ENCODE peak calls at places on chromosomes 1 and 21, in four cellular contexts. One of them, this sample, is unnamed.

GRCh38 chr1:56167596-56167995 is 411.8 kb downstream of the PLPP3 start:
- DNase-seq in uterus: no peak
- DNase-seq in NCI-H774: no peak
- DNase-seq in RPMI7951: no peak
- DNase-seq in this sample: no peak

GRCh38 chr21:41808094-41808493 is 41.2 kb upstream of the RIPK4 start:
- DNase-seq in NCI-H774: no peak
- DNase-seq in uterus: no peak
- DNase-seq in RPMI7951: no peak
- DNase-seq in this sample: no peak

GRCh38 chr21:34576043-34576466 is 38.9 kb downstream of the RCAN1 start:
- DNase-seq in RPMI7951: no peak
- DNase-seq in NCI-H774: no peak
- DNase-seq in uterus: no peak
- DNase-seq in this sample: peak

GRCh38 chr21:42645211-42646075 is 8.0 kb upstream of the PDE9A start:
- DNase-seq in RPMI7951: no peak
- DNase-seq in uterus: no peak
- DNase-seq in NCI-H774: no peak
- DNase-seq in this sample: no peak

GRCh38 chr1:18128298-18128697 is 20.7 kb downstream of the IGSF21 start:
- DNase-seq in uterus: no peak
- DNase-seq in RPMI7951: no peak
- DNase-seq in NCI-H774: no peak
- DNase-seq in this sample: no peak

GRCh38 chr1:171081220-171081993 is 9.3 kb upstream of the FMO3 start:
- DNase-seq in uterus: no peak
- DNase-seq in NCI-H774: peak
- DNase-seq in RPMI7951: peak
- DNase-seq in this sample: peak

GRCh38 chr1:150979007-150979722 is 2.9 kb upstream of the ANXA9 start:
- DNase-seq in RPMI7951: peak
- DNase-seq in uterus: peak
- DNase-seq in NCI-H774: peak
- DNase-seq in this sample: peak

GRCh38 chr1:4506591-4506990 is 147.8 kb upstream of the AJAP1 start:
- DNase-seq in NCI-H774: no peak
- DNase-seq in RPMI7951: no peak
- DNase-seq in uterus: no peak
- DNase-seq in this sample: no peak

GRCh38 chr1:58597991-58598390 is 20.9 kb upstream of the TACSTD2 start:
- DNase-seq in uterus: no peak
- DNase-seq in RPMI7951: peak
- DNase-seq in NCI-H774: no peak
- DNase-seq in this sample: no peak

GRCh38 chr21:26443291-26443690 is 129.8 kb downstream of the CYYR1 start:
- DNase-seq in RPMI7951: no peak
- DNase-seq in NCI-H774: no peak
- DNase-seq in uterus: no peak
- DNase-seq in this sample: no peak

GRCh38 chr21:41985662-41986416 is 24.3 kb downstream of the ZBTB21 start:
- DNase-seq in RPMI7951: no peak
- DNase-seq in uterus: no peak
- DNase-seq in NCI-H774: no peak
- DNase-seq in this sample: no peak

GRCh38 chr1:53526451-53527101 is 67.4 kb downstream of the DMRTB1 start:
- DNase-seq in uterus: peak
- DNase-seq in NCI-H774: no peak
- DNase-seq in RPMI7951: no peak
- DNase-seq in this sample: no peak

GRCh38 chr1:997728-998050 is 2.2 kb downstream of the HES4 start:
- DNase-seq in NCI-H774: no peak
- DNase-seq in uterus: no peak
- DNase-seq in RPMI7951: no peak
- DNase-seq in this sample: no peak

GRCh38 chr1:202159534-202160371 is 649 bp downstream of the PTPN7 start:
- DNase-seq in RPMI7951: no peak
- DNase-seq in NCI-H774: no peak
- DNase-seq in uterus: no peak
- DNase-seq in this sample: no peak

GRCh38 chr1:111565079-111565478 is 54.5 kb upstream of the RAP1A start:
- DNase-seq in uterus: no peak
- DNase-seq in NCI-H774: no peak
- DNase-seq in RPMI7951: peak
- DNase-seq in this sample: no peak

GRCh38 chr21:45303111-45303615 is 15.5 kb upstream of the POFUT2 start:
- DNase-seq in NCI-H774: no peak
- DNase-seq in RPMI7951: no peak
- DNase-seq in uterus: peak
- DNase-seq in this sample: no peak

GRCh38 chr1:178052650-178053461 is 41.0 kb upstream of the RASAL2 start:
- DNase-seq in NCI-H774: no peak
- DNase-seq in uterus: no peak
- DNase-seq in RPMI7951: peak
- DNase-seq in this sample: no peak

GRCh38 chr1:199089393-199090122 is 450.7 kb downstream of the PTPRC start:
- DNase-seq in RPMI7951: no peak
- DNase-seq in uterus: no peak
- DNase-seq in NCI-H774: no peak
- DNase-seq in this sample: no peak

GRCh38 chr1:24910751-24911650 is 19.1 kb downstream of the RUNX3 start:
- DNase-seq in uterus: no peak
- DNase-seq in RPMI7951: peak
- DNase-seq in NCI-H774: no peak
- DNase-seq in this sample: no peak

GRCh38 chr21:43281661-43282357 is 113.0 kb downstream of the CRYAA start:
- DNase-seq in NCI-H774: no peak
- DNase-seq in RPMI7951: no peak
- DNase-seq in uterus: no peak
- DNase-seq in this sample: no peak

GRCh38 chr1:240344918-240345317 is 253.2 kb downstream of the FMN2 start:
- DNase-seq in NCI-H774: no peak
- DNase-seq in uterus: no peak
- DNase-seq in RPMI7951: no peak
- DNase-seq in this sample: no peak

GRCh38 chr1:109541102-109541501 is 1.4 kb downstream of the GPR61 start:
- DNase-seq in NCI-H774: no peak
- DNase-seq in RPMI7951: no peak
- DNase-seq in uterus: no peak
- DNase-seq in this sample: no peak

GRCh38 chr1:8402109-8402704 is 84.3 kb downstream of the SLC45A1 start:
- DNase-seq in uterus: no peak
- DNase-seq in RPMI7951: no peak
- DNase-seq in NCI-H774: no peak
- DNase-seq in this sample: peak

GRCh38 chr1:184362876-184363275 is 24.0 kb upstream of the C1orf21 start:
- DNase-seq in uterus: no peak
- DNase-seq in RPMI7951: no peak
- DNase-seq in NCI-H774: no peak
- DNase-seq in this sample: peak

GRCh38 chr1:232600430-232601258 is 29.3 kb downstream of the SIPA1L2 start:
- DNase-seq in NCI-H774: peak
- DNase-seq in RPMI7951: peak
- DNase-seq in uterus: no peak
- DNase-seq in this sample: peak

GRCh38 chr21:37463083-37463780 is 96.7 kb downstream of the DYRK1A start:
- DNase-seq in NCI-H774: peak
- DNase-seq in uterus: no peak
- DNase-seq in RPMI7951: peak
- DNase-seq in this sample: peak

GRCh38 chr1:89719502-89720306 is 86.8 kb downstream of the LRRC8C start:
- DNase-seq in uterus: no peak
- DNase-seq in NCI-H774: no peak
- DNase-seq in RPMI7951: peak
- DNase-seq in this sample: no peak

GRCh38 chr1:16249838-16250241 is 12.9 kb upstream of the CPLANE2 start:
- DNase-seq in RPMI7951: no peak
- DNase-seq in NCI-H774: no peak
- DNase-seq in uterus: peak
- DNase-seq in this sample: no peak

GRCh38 chr1:182391362-182392044 is at the start of gene GLUL:
- DNase-seq in uterus: peak
- DNase-seq in RPMI7951: peak
- DNase-seq in NCI-H774: peak
- DNase-seq in this sample: peak

GRCh38 chr1:209038316-209038715 is 545.2 kb upstream of the CAMK1G start:
- DNase-seq in RPMI7951: peak
- DNase-seq in uterus: no peak
- DNase-seq in NCI-H774: no peak
- DNase-seq in this sample: peak